ENCODE peak calls at places on chromosomes 2 and 18, in ten cellular contexts. One of them, this sample, is unnamed.

GRCh38 chr2:81835318-81836000 is 1530.9 kb upstream of the LRRTM1 start:
- DNase-seq in HepG2: no peak
- DNase-seq in transverse colon: no peak
- DNase-seq in tibial nerve: no peak
- DNase-seq in right lobe of liver: no peak
- DNase-seq in H1: no peak
- DNase-seq in A549: no peak
- DNase-seq in testis: no peak
- DNase-seq in breast epithelium: no peak
- DNase-seq in ovary: no peak
- DNase-seq in this sample: no peak

GRCh38 chr2:227415538-227416424 is 28.0 kb upstream of the SCYGR1 start:
- DNase-seq in HepG2: no peak
- DNase-seq in transverse colon: no peak
- DNase-seq in tibial nerve: no peak
- DNase-seq in right lobe of liver: no peak
- DNase-seq in H1: no peak
- DNase-seq in A549: peak
- DNase-seq in testis: no peak
- DNase-seq in breast epithelium: no peak
- DNase-seq in ovary: no peak
- DNase-seq in this sample: no peak

GRCh38 chr2:24456610-24457556 is 34.2 kb upstream of the NCOA1 start:
- DNase-seq in HepG2: no peak
- DNase-seq in transverse colon: peak
- DNase-seq in tibial nerve: peak
- DNase-seq in right lobe of liver: no peak
- DNase-seq in H1: no peak
- DNase-seq in A549: peak
- DNase-seq in testis: peak
- DNase-seq in breast epithelium: no peak
- DNase-seq in ovary: peak
- DNase-seq in this sample: peak

GRCh38 chr2:45911503-45911902 is 260.0 kb downstream of the PRKCE start:
- DNase-seq in HepG2: no peak
- DNase-seq in transverse colon: no peak
- DNase-seq in tibial nerve: no peak
- DNase-seq in right lobe of liver: no peak
- DNase-seq in H1: no peak
- DNase-seq in A549: no peak
- DNase-seq in testis: no peak
- DNase-seq in breast epithelium: no peak
- DNase-seq in ovary: no peak
- DNase-seq in this sample: no peak

GRCh38 chr2:70258532-70258875 is 567 bp downstream of the PCYOX1 start:
- DNase-seq in HepG2: peak
- DNase-seq in transverse colon: peak
- DNase-seq in tibial nerve: peak
- DNase-seq in right lobe of liver: peak
- DNase-seq in H1: no peak
- DNase-seq in A549: peak
- DNase-seq in testis: peak
- DNase-seq in breast epithelium: peak
- DNase-seq in ovary: peak
- DNase-seq in this sample: peak

GRCh38 chr2:196902828-196903227 is 23.7 kb downstream of the PGAP1 start:
- DNase-seq in HepG2: no peak
- DNase-seq in transverse colon: no peak
- DNase-seq in tibial nerve: no peak
- DNase-seq in right lobe of liver: no peak
- DNase-seq in H1: no peak
- DNase-seq in A549: no peak
- DNase-seq in testis: no peak
- DNase-seq in breast epithelium: no peak
- DNase-seq in ovary: no peak
- DNase-seq in this sample: no peak

GRCh38 chr2:75243219-75243618 is 43.9 kb upstream of the TACR1 start:
- DNase-seq in HepG2: no peak
- DNase-seq in transverse colon: no peak
- DNase-seq in tibial nerve: no peak
- DNase-seq in right lobe of liver: no peak
- DNase-seq in H1: no peak
- DNase-seq in A549: no peak
- DNase-seq in testis: no peak
- DNase-seq in breast epithelium: no peak
- DNase-seq in ovary: no peak
- DNase-seq in this sample: no peak

GRCh38 chr2:68031546-68032160 is 31.2 kb downstream of the C1D start:
- DNase-seq in HepG2: peak
- DNase-seq in transverse colon: no peak
- DNase-seq in tibial nerve: no peak
- DNase-seq in right lobe of liver: no peak
- DNase-seq in H1: no peak
- DNase-seq in A549: peak
- DNase-seq in testis: no peak
- DNase-seq in breast epithelium: no peak
- DNase-seq in ovary: no peak
- DNase-seq in this sample: no peak

GRCh38 chr2:202883987-202884675 is 12.6 kb upstream of the ICA1L start:
- DNase-seq in HepG2: no peak
- DNase-seq in transverse colon: no peak
- DNase-seq in tibial nerve: no peak
- DNase-seq in right lobe of liver: no peak
- DNase-seq in H1: no peak
- DNase-seq in A549: peak
- DNase-seq in testis: no peak
- DNase-seq in breast epithelium: no peak
- DNase-seq in ovary: no peak
- DNase-seq in this sample: no peak

GRCh38 chr2:232238108-232238507 is 140.4 kb upstream of the ALPP start:
- DNase-seq in HepG2: no peak
- DNase-seq in transverse colon: no peak
- DNase-seq in tibial nerve: no peak
- DNase-seq in right lobe of liver: no peak
- DNase-seq in H1: no peak
- DNase-seq in A549: peak
- DNase-seq in testis: no peak
- DNase-seq in breast epithelium: no peak
- DNase-seq in ovary: no peak
- DNase-seq in this sample: no peak

GRCh38 chr2:232237460-232237859 is 141.1 kb upstream of the ALPP start:
- DNase-seq in HepG2: no peak
- DNase-seq in transverse colon: no peak
- DNase-seq in tibial nerve: no peak
- DNase-seq in right lobe of liver: no peak
- DNase-seq in H1: no peak
- DNase-seq in A549: no peak
- DNase-seq in testis: no peak
- DNase-seq in breast epithelium: no peak
- DNase-seq in ovary: no peak
- DNase-seq in this sample: no peak

GRCh38 chr2:232239956-232240681 is 138.4 kb upstream of the ALPP start:
- DNase-seq in HepG2: no peak
- DNase-seq in transverse colon: no peak
- DNase-seq in tibial nerve: no peak
- DNase-seq in right lobe of liver: no peak
- DNase-seq in H1: no peak
- DNase-seq in A549: no peak
- DNase-seq in testis: no peak
- DNase-seq in breast epithelium: no peak
- DNase-seq in ovary: no peak
- DNase-seq in this sample: no peak

GRCh38 chr2:232242316-232242715 is 136.2 kb upstream of the ALPP start:
- DNase-seq in HepG2: no peak
- DNase-seq in transverse colon: no peak
- DNase-seq in tibial nerve: no peak
- DNase-seq in right lobe of liver: no peak
- DNase-seq in H1: no peak
- DNase-seq in A549: no peak
- DNase-seq in testis: no peak
- DNase-seq in breast epithelium: no peak
- DNase-seq in ovary: no peak
- DNase-seq in this sample: no peak

DNA sequence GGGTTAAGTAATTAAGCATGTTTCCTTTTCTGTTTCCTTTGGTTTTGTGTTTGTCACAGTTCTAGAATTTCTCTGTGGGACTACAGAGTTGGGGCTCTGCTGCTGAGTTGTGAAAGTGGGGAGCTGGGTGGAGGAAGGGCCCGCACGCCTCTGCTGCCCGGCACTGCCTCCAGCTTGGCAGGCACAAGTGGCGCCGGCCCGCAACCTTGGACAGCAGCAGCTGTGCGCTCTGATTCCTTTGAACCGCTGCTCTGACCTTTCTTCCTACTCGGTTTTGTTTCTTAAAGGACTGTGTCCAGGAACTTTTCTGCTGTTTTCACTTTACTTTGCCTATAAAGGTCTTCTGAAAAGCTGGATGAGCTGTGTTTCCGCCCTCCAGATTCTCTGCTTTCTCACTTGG is 137.7 kb upstream of the ALPP start:
- DNase-seq in HepG2: no peak
- DNase-seq in transverse colon: no peak
- DNase-seq in tibial nerve: no peak
- DNase-seq in right lobe of liver: no peak
- DNase-seq in H1: no peak
- DNase-seq in A549: no peak
- DNase-seq in testis: peak
- DNase-seq in breast epithelium: no peak
- DNase-seq in ovary: peak
- DNase-seq in this sample: no peak
- H3K27ac ChIP-seq in HepG2: no peak
- H3K27ac ChIP-seq in transverse colon: no peak
- H3K27ac ChIP-seq in tibial nerve: no peak
- H3K27ac ChIP-seq in right lobe of liver: no peak
- H3K27ac ChIP-seq in H1: no peak
- H3K27ac ChIP-seq in A549: no peak
- H3K27ac ChIP-seq in testis: no peak
- H3K27ac ChIP-seq in breast epithelium: no peak
- H3K27ac ChIP-seq in ovary: peak
- H3K27ac ChIP-seq in this sample: no peak

GRCh38 chr18:74495581-74496507 is at the start of gene CNDP2:
- DNase-seq in HepG2: peak
- DNase-seq in transverse colon: peak
- DNase-seq in tibial nerve: peak
- DNase-seq in right lobe of liver: peak
- DNase-seq in H1: peak
- DNase-seq in A549: peak
- DNase-seq in testis: peak
- DNase-seq in breast epithelium: peak
- DNase-seq in ovary: peak
- DNase-seq in this sample: peak
- TF ChIP-seq POLR2A in HepG2: peak
- TF ChIP-seq POLR2A in transverse colon: peak
- TF ChIP-seq POLR2A in tibial nerve: peak
- TF ChIP-seq POLR2A in right lobe of liver: peak
- TF ChIP-seq POLR2A in H1: peak
- TF ChIP-seq POLR2A in A549: peak
- TF ChIP-seq POLR2A in testis: peak
- TF ChIP-seq POLR2A in breast epithelium: peak
- TF ChIP-seq POLR2A in ovary: peak
- TF ChIP-seq POLR2A in this sample: peak

GRCh38 chr2:55163258-55163657 is 68.8 kb downstream of the CLHC1 start:
- DNase-seq in HepG2: no peak
- DNase-seq in transverse colon: no peak
- DNase-seq in tibial nerve: no peak
- DNase-seq in right lobe of liver: no peak
- DNase-seq in H1: no peak
- DNase-seq in A549: no peak
- DNase-seq in testis: peak
- DNase-seq in breast epithelium: no peak
- DNase-seq in ovary: no peak
- DNase-seq in this sample: peak
- H3K27ac ChIP-seq in HepG2: no peak
- H3K27ac ChIP-seq in transverse colon: peak
- H3K27ac ChIP-seq in tibial nerve: peak
- H3K27ac ChIP-seq in right lobe of liver: no peak
- H3K27ac ChIP-seq in H1: no peak
- H3K27ac ChIP-seq in A549: no peak
- H3K27ac ChIP-seq in testis: peak
- H3K27ac ChIP-seq in breast epithelium: peak
- H3K27ac ChIP-seq in ovary: no peak
- H3K27ac ChIP-seq in this sample: peak

GRCh38 chr2:101001713-101002561 is at the start of gene RPL31:
- DNase-seq in HepG2: peak
- DNase-seq in transverse colon: peak
- DNase-seq in tibial nerve: peak
- DNase-seq in right lobe of liver: peak
- DNase-seq in H1: peak
- DNase-seq in A549: peak
- DNase-seq in testis: peak
- DNase-seq in breast epithelium: peak
- DNase-seq in ovary: peak
- DNase-seq in this sample: peak

GRCh38 chr2:101006065-101006715 is 4.1 kb downstream of the RPL31 start:
- DNase-seq in HepG2: no peak
- DNase-seq in transverse colon: no peak
- DNase-seq in tibial nerve: no peak
- DNase-seq in right lobe of liver: no peak
- DNase-seq in H1: no peak
- DNase-seq in A549: no peak
- DNase-seq in testis: no peak
- DNase-seq in breast epithelium: no peak
- DNase-seq in ovary: no peak
- DNase-seq in this sample: no peak

GRCh38 chr2:101002562-101003277 is 631 bp downstream of the RPL31 start:
- DNase-seq in HepG2: peak
- DNase-seq in transverse colon: peak
- DNase-seq in tibial nerve: no peak
- DNase-seq in right lobe of liver: no peak
- DNase-seq in H1: no peak
- DNase-seq in A549: peak
- DNase-seq in testis: no peak
- DNase-seq in breast epithelium: no peak
- DNase-seq in ovary: no peak
- DNase-seq in this sample: no peak

GRCh38 chr2:101003278-101003775 is 1.2 kb downstream of the RPL31 start:
- DNase-seq in HepG2: peak
- DNase-seq in transverse colon: no peak
- DNase-seq in tibial nerve: no peak
- DNase-seq in right lobe of liver: no peak
- DNase-seq in H1: no peak
- DNase-seq in A549: peak
- DNase-seq in testis: no peak
- DNase-seq in breast epithelium: no peak
- DNase-seq in ovary: no peak
- DNase-seq in this sample: no peak

DNA sequence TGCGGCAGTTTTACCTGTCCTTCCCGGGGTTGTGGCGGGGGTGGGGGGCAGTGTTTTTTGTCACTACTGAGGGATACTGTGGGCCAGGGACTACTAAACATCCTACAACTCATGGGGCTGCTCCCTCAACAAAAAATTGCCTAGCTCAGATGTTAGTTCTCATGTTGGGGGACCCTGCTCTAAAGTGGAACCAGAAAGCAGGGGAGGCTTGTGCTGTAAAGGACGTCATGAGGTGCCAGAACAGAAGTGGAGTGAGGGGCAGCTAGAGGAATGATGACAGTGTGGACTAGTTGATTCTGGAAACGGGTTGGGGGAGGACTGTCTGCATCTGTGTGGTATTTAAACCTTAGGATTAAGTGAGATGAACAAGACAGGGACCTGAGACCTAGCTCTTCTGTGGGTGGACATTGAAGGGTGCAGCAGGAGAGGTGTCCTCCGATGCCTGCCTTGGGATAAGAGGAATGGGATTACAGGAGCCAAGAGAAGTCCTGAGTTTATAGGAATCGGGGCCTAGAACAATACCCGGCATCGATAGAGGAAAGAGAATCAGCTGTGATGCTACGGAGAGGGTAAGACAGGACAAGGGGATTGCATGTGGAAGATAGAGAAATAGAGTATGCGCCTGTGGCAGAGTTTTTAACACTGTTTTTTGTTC is 2.7 kb downstream of the RPL31 start:
- DNase-seq in HepG2: no peak
- DNase-seq in transverse colon: no peak
- DNase-seq in tibial nerve: no peak
- DNase-seq in right lobe of liver: no peak
- DNase-seq in H1: no peak
- DNase-seq in A549: no peak
- DNase-seq in testis: no peak
- DNase-seq in breast epithelium: no peak
- DNase-seq in ovary: no peak
- DNase-seq in this sample: no peak
- TF ChIP-seq POLR2A in HepG2: peak
- TF ChIP-seq POLR2A in transverse colon: no peak
- TF ChIP-seq POLR2A in tibial nerve: no peak
- TF ChIP-seq POLR2A in right lobe of liver: no peak
- TF ChIP-seq POLR2A in H1: peak
- TF ChIP-seq POLR2A in A549: no peak
- TF ChIP-seq POLR2A in testis: no peak
- TF ChIP-seq POLR2A in breast epithelium: no peak
- TF ChIP-seq POLR2A in ovary: no peak
- TF ChIP-seq POLR2A in this sample: no peak